ENCODE peak calls at places on chromosomes 5 and 9, in seven cellular contexts. K, P, A, W, U, H and T are unnamed samples.
A peak's percentile ranks its signal among the peaks of the same experiment; 100 is the strongest.

GRCh38 chr5:107813559-107813958 is 142.8 kb upstream of the EFNA5 start:
- DNase-seq in K (no peak), P (no peak), A (no peak), W (no peak), U (no peak), H (no peak), T (no peak)

GRCh38 chr9:113564804-113565237 is 101.3 kb downstream of the RGS3 start:
- DNase-seq in K (no peak), P (peak; percentile 54), A (no peak), W (no peak), U (peak; percentile 62), H (peak; percentile 58), T (no peak)

GRCh38 chr5:167769846-167770420 is 521.5 kb upstream of the WWC1 start:
- DNase-seq in K (no peak), P (no peak), A (no peak), W (no peak), U (no peak), H (no peak), T (no peak)

GRCh38 chr9:13014484-13014883 is 239.7 kb downstream of the LURAP1L start:
- DNase-seq in K (no peak), P (peak; percentile 70), A (no peak), W (no peak), U (no peak), H (no peak), T (no peak)

GRCh38 chr5:109003928-109004327 is 256.2 kb downstream of the FER start:
- DNase-seq in K (no peak), P (no peak), A (no peak), W (no peak), U (no peak), H (no peak), T (no peak)

GRCh38 chr5:129067745-129068144 is 26.8 kb upstream of the ISOC1 start:
- DNase-seq in K (no peak), P (no peak), A (no peak), W (no peak), U (no peak), H (no peak), T (no peak)

GRCh38 chr9:133786371-133786753 is 48.2 kb upstream of the SARDH start:
- DNase-seq in K (peak; percentile 86), P (no peak), A (no peak), W (no peak), U (no peak), H (no peak), T (no peak)

GRCh38 chr5:51859624-51860023 is 476.4 kb downstream of the ISL1 start:
- DNase-seq in K (no peak), P (no peak), A (no peak), W (no peak), U (no peak), H (no peak), T (no peak)

GRCh38 chr9:116155700-116156045 is 2.1 kb downstream of the PAPPA start:
- DNase-seq in K (no peak), P (peak; percentile 82), A (no peak), W (no peak), U (peak; percentile 35), H (no peak), T (no peak)

GRCh38 chr5:16712600-16712999 is 95.8 kb upstream of the RETREG1 start:
- DNase-seq in K (no peak), P (peak; percentile 32), A (no peak), W (no peak), U (no peak), H (no peak), T (no peak)

GRCh38 chr9:91678807-91679206 is 255.2 kb upstream of the NFIL3 start:
- DNase-seq in K (no peak), P (no peak), A (no peak), W (no peak), U (no peak), H (no peak), T (no peak)

GRCh38 chr5:134577022-134577795 is 51.7 kb downstream of the JADE2 start:
- DNase-seq in K (no peak), P (peak; percentile 68), A (no peak), W (peak; percentile 75), U (no peak), H (no peak), T (no peak)

GRCh38 chr5:143642791-143643190 is 169.2 kb upstream of the HMHB1 start:
- DNase-seq in K (no peak), P (no peak), A (no peak), W (no peak), U (no peak), H (no peak), T (no peak)

GRCh38 chr9:135973276-135974219 is 12.4 kb upstream of the UBAC1 start:
- DNase-seq in K (no peak), P (no peak), A (no peak), W (no peak), U (no peak), H (no peak), T (peak; percentile 77)

GRCh38 chr9:80866576-80867227 is 822.6 kb downstream of the TLE1 start:
- DNase-seq in K (no peak), P (no peak), A (peak; percentile 19), W (no peak), U (no peak), H (no peak), T (no peak)

GRCh38 chr9:100554935-100555401 is 22.9 kb upstream of the CAVIN4 start:
- DNase-seq in K (no peak), P (peak; percentile 45), A (no peak), W (no peak), U (no peak), H (no peak), T (no peak)

GRCh38 chr9:3868012-3868411 is 342.2 kb upstream of the RFX3 start:
- DNase-seq in K (no peak), P (no peak), A (no peak), W (no peak), U (no peak), H (no peak), T (no peak)

GRCh38 chr5:148696438-148697036 is 42.2 kb upstream of the HTR4 start:
- DNase-seq in K (no peak), P (no peak), A (no peak), W (no peak), U (no peak), H (no peak), T (no peak)

GRCh38 chr5:43063731-43064171 is 23.6 kb upstream of the ANXA2R start:
- DNase-seq in K (no peak), P (no peak), A (no peak), W (no peak), U (peak; percentile 39), H (no peak), T (peak; percentile 54)

GRCh38 chr9:109109962-109110325 is 9.8 kb downstream of the TMEM245 start:
- DNase-seq in K (no peak), P (peak; percentile 23), A (no peak), W (no peak), U (no peak), H (no peak), T (no peak)

DNA sequence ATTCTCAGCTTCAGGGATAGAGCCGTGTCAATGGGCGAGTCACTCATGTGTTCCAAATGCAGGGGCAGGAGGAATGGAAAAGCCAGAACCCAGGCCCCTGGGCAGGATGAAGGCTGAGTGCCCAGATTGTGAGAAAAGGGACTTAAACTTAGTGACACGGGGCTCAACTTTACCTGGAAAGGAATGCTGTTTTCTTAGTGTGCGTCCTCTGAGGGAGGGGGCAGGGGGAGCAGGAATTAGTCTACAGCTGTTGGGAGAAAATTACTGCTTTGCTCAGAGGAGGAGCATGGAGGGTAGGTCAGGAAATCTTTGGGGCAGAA is 14.6 kb downstream of the HK3 start:
- DNase-seq in K (no peak), P (no peak), A (no peak), W (no peak), U (no peak), H (no peak), T (no peak)
- TF ChIP-seq CTCF in K (no peak), P (no peak), A (no peak), W (no peak), U (no peak), H (no peak), T (no peak)

GRCh38 chr9:15231788-15232635 is 75.0 kb downstream of the TTC39B start:
- DNase-seq in K (no peak), P (no peak), A (no peak), W (peak; percentile 13), U (no peak), H (peak; percentile 12), T (no peak)
- TF ChIP-seq CTCF in K (peak; percentile 65), P (peak; percentile 67), A (peak; percentile 65), W (peak; percentile 43), U (no peak), H (peak; percentile 46), T (no peak)

GRCh38 chr9:111399772-111400563 is 69.9 kb upstream of the OR2K2 start:
- DNase-seq in K (no peak), P (peak; percentile 37), A (peak; percentile 32), W (peak; percentile 15), U (no peak), H (no peak), T (no peak)
- TF ChIP-seq CTCF in K (no peak), P (peak; percentile 47), A (peak; percentile 81), W (peak; percentile 45), U (no peak), H (peak; percentile 13), T (peak; percentile 41)

DNA sequence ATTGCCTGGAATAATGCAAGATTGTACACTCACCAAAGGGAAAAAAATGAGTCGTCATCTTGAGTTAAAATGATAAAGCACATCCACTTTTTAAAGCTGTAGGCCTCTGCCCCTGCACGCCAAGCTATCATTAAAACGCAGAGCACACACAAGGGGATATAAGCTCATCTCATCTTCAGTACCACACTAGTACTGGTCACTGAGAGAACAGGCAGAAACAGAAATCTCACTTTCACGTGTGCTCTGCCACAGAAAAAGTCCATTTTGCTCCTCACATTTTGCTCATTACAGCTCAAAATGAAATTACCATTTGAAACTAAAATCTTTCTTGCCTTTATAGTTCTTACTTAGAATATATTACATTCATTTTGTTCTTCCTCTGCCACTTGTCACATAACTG is 99.2 kb upstream of the SLC30A5 start:
- DNase-seq in K (no peak), P (no peak), A (no peak), W (no peak), U (no peak), H (no peak), T (no peak)
- TF ChIP-seq CTCF in K (no peak), P (no peak), A (no peak), W (no peak), U (no peak), H (no peak), T (no peak)

GRCh38 chr9:101601904-101602765 is 7.4 kb upstream of the PPP3R2 start:
- DNase-seq in K (no peak), P (peak; percentile 67), A (no peak), W (peak; percentile 47), U (no peak), H (peak; percentile 24), T (no peak)
- TF ChIP-seq CTCF in K (peak; percentile 74), P (peak; percentile 70), A (peak; percentile 47), W (peak; percentile 78), U (peak; percentile 53), H (peak; percentile 64), T (peak; percentile 71)